ENCODE peak calls at places on chromosomes 12 and 14, in nine cellular contexts. G, E, C, B, L, V, W, M and Y are unnamed samples.

GRCh38 chr12:125105600-125105999 is 40.4 kb downstream of the AACS start:
- DNase-seq in G (no peak), E (no peak), C (no peak), B (no peak), L (no peak), V (no peak), W (no peak), M (no peak), Y (no peak)

GRCh38 chr14:26960049-26960688 is 362.3 kb upstream of the NOVA1 start:
- DNase-seq in G (no peak), E (no peak), C (no peak), B (no peak), L (no peak), V (no peak), W (no peak), M (no peak), Y (no peak)

GRCh38 chr12:120882055-120882555 is 22.1 kb downstream of the SPPL3 start:
- DNase-seq in G (no peak), E (no peak), C (no peak), B (no peak), L (no peak), V (no peak), W (no peak), M (no peak), Y (no peak)

GRCh38 chr12:68977909-68978610 is 45.1 kb upstream of the CPM start:
- DNase-seq in G (no peak), E (no peak), C (no peak), B (no peak), L (no peak), V (no peak), W (no peak), M (no peak), Y (no peak)

GRCh38 chr12:80129895-80130535 is 30.7 kb downstream of the OTOGL start:
- DNase-seq in G (no peak), E (no peak), C (no peak), B (no peak), L (no peak), V (no peak), W (no peak), M (no peak), Y (no peak)

GRCh38 chr12:9883175-9883574 is 1.9 kb downstream of the KLRF2 start:
- DNase-seq in G (no peak), E (no peak), C (peak), B (no peak), L (no peak), V (no peak), W (no peak), M (no peak), Y (no peak)

GRCh38 chr14:80944861-80945617 is 3.5 kb upstream of the CEP128 start:
- DNase-seq in G (no peak), E (no peak), C (no peak), B (no peak), L (no peak), V (no peak), W (no peak), M (no peak), Y (no peak)

GRCh38 chr14:101481557-101481956 is 79.7 kb upstream of the DIO3 start:
- DNase-seq in G (peak), E (no peak), C (no peak), B (peak), L (no peak), V (no peak), W (peak), M (no peak), Y (no peak)

GRCh38 chr12:72511906-72512305 is 239.7 kb downstream of the TRHDE start:
- DNase-seq in G (no peak), E (no peak), C (no peak), B (no peak), L (no peak), V (no peak), W (no peak), M (no peak), Y (no peak)

GRCh38 chr14:51828017-51828797 is 32.2 kb upstream of the GNG2 start:
- DNase-seq in G (peak), E (peak), C (no peak), B (peak), L (peak), V (no peak), W (no peak), M (no peak), Y (peak)

GRCh38 chr14:50001999-50002925 is 109.4 kb downstream of the ARF6 start:
- DNase-seq in G (peak), E (no peak), C (no peak), B (peak), L (peak), V (no peak), W (no peak), M (no peak), Y (no peak)

GRCh38 chr14:101083564-101084435 is 180.3 kb upstream of the RTL1 start:
- DNase-seq in G (peak), E (peak), C (no peak), B (peak), L (no peak), V (peak), W (no peak), M (no peak), Y (no peak)

GRCh38 chr12:106625976-106626375 is 43.2 kb downstream of the RFX4 start:
- DNase-seq in G (no peak), E (no peak), C (no peak), B (no peak), L (no peak), V (no peak), W (no peak), M (no peak), Y (no peak)

GRCh38 chr12:64608901-64609542 is 1.3 kb upstream of the RASSF3 start:
- DNase-seq in G (peak), E (peak), C (peak), B (no peak), L (peak), V (peak), W (peak), M (no peak), Y (no peak)

GRCh38 chr12:115700896-115701465 is 576.5 kb downstream of the MED13L start:
- DNase-seq in G (no peak), E (no peak), C (no peak), B (no peak), L (no peak), V (no peak), W (no peak), M (no peak), Y (no peak)

GRCh38 chr14:89251066-89251465 is 166.0 kb downstream of the FOXN3 start:
- DNase-seq in G (no peak), E (no peak), C (no peak), B (no peak), L (no peak), V (no peak), W (no peak), M (no peak), Y (no peak)

GRCh38 chr12:32939801-32940200 is 43.2 kb upstream of the PKP2 start:
- DNase-seq in G (no peak), E (no peak), C (no peak), B (no peak), L (no peak), V (no peak), W (no peak), M (no peak), Y (no peak)

GRCh38 chr14:100278702-100279101 is 27.5 kb downstream of the SLC25A29 start:
- DNase-seq in G (no peak), E (no peak), C (peak), B (no peak), L (no peak), V (no peak), W (no peak), M (no peak), Y (no peak)

GRCh38 chr12:19850341-19851065 is 411.2 kb downstream of the AEBP2 start:
- DNase-seq in G (no peak), E (no peak), C (no peak), B (no peak), L (no peak), V (no peak), W (peak), M (no peak), Y (no peak)

GRCh38 chr12:29039013-29039412 is 110.1 kb upstream of the FAR2 start:
- DNase-seq in G (no peak), E (no peak), C (no peak), B (no peak), L (no peak), V (no peak), W (peak), M (no peak), Y (no peak)

GRCh38 chr14:69183735-69184134 is 7.6 kb upstream of the EXD2 start:
- DNase-seq in G (no peak), E (no peak), C (no peak), B (no peak), L (no peak), V (no peak), W (no peak), M (no peak), Y (no peak)

GRCh38 chr14:80584638-80585505 is 356.7 kb downstream of the CEP128 start:
- DNase-seq in G (no peak), E (peak), C (no peak), B (no peak), L (no peak), V (no peak), W (no peak), M (no peak), Y (no peak)

GRCh38 chr12:28025821-28026505 is 53.4 kb upstream of the PTHLH start:
- DNase-seq in G (no peak), E (no peak), C (no peak), B (no peak), L (no peak), V (no peak), W (no peak), M (no peak), Y (no peak)

GRCh38 chr12:79183946-79184345 is 319.4 kb downstream of the SYT1 start:
- DNase-seq in G (no peak), E (no peak), C (no peak), B (no peak), L (no peak), V (no peak), W (no peak), M (no peak), Y (no peak)

GRCh38 chr14:23763394-23763793 is 127.2 kb downstream of the DHRS2 start:
- DNase-seq in G (no peak), E (no peak), C (no peak), B (no peak), L (no peak), V (no peak), W (no peak), M (no peak), Y (no peak)

GRCh38 chr14:93880025-93880820 is 46.9 kb upstream of the FAM181A start:
- DNase-seq in G (no peak), E (no peak), C (no peak), B (no peak), L (no peak), V (no peak), W (peak), M (no peak), Y (no peak)

GRCh38 chr14:31261859-31262739 is 54.5 kb upstream of the HECTD1 start:
- DNase-seq in G (no peak), E (no peak), C (no peak), B (peak), L (no peak), V (no peak), W (peak), M (peak), Y (peak)

GRCh38 chr14:72741836-72742681 is 151.8 kb downstream of the DPF3 start:
- DNase-seq in G (no peak), E (no peak), C (no peak), B (peak), L (no peak), V (peak), W (no peak), M (no peak), Y (no peak)

GRCh38 chr12:86838709-86839108 is 582.5 kb upstream of the MGAT4C start:
- DNase-seq in G (no peak), E (no peak), C (no peak), B (no peak), L (no peak), V (peak), W (no peak), M (no peak), Y (no peak)

GRCh38 chr12:120080043-120080400 is 36.5 kb downstream of the RAB35 start:
- DNase-seq in G (no peak), E (no peak), C (no peak), B (no peak), L (no peak), V (no peak), W (no peak), M (no peak), Y (peak)

GRCh38 chr14:54672688-54673087 is 105.8 kb downstream of the SAMD4A start:
- DNase-seq in G (no peak), E (no peak), C (no peak), B (no peak), L (no peak), V (no peak), W (no peak), M (no peak), Y (no peak)

GRCh38 chr12:106847861-106848260 is 73.4 kb downstream of the RIC8B start:
- DNase-seq in G (no peak), E (no peak), C (no peak), B (no peak), L (no peak), V (no peak), W (no peak), M (no peak), Y (no peak)

GRCh38 chr14:103561381-103562134 is 899 bp downstream of the BAG5 start:
- DNase-seq in G (no peak), E (no peak), C (no peak), B (no peak), L (peak), V (no peak), W (peak), M (no peak), Y (no peak)

GRCh38 chr12:89828575-89828974 is 119.9 kb upstream of the ATP2B1 start:
- DNase-seq in G (no peak), E (no peak), C (no peak), B (no peak), L (no peak), V (no peak), W (no peak), M (no peak), Y (no peak)

GRCh38 chr14:83827383-83827782 is 1702.6 kb upstream of the FLRT2 start:
- DNase-seq in G (no peak), E (no peak), C (no peak), B (no peak), L (no peak), V (no peak), W (no peak), M (no peak), Y (no peak)

GRCh38 chr12:117118838-117119591 is 19.8 kb upstream of the TESC start:
- DNase-seq in G (no peak), E (no peak), C (no peak), B (no peak), L (no peak), V (no peak), W (no peak), M (no peak), Y (no peak)

GRCh38 chr12:88501976-88502938 is 78.0 kb downstream of the KITLG start:
- DNase-seq in G (no peak), E (no peak), C (peak), B (no peak), L (no peak), V (no peak), W (no peak), M (no peak), Y (no peak)

GRCh38 chr12:50221228-50222008 is 54.2 kb upstream of the CERS5 start:
- DNase-seq in G (no peak), E (no peak), C (peak), B (no peak), L (no peak), V (no peak), W (peak), M (peak), Y (no peak)

GRCh38 chr12:1593232-1594044 is 943 bp downstream of the FBXL14 start:
- DNase-seq in G (peak), E (no peak), C (peak), B (peak), L (peak), V (peak), W (peak), M (no peak), Y (peak)
- TF ChIP-seq POLR2A in G (peak), E (no peak), C (no peak), B (no peak), L (no peak), V (no peak), W (no peak), M (no peak), Y (no peak)

DNA sequence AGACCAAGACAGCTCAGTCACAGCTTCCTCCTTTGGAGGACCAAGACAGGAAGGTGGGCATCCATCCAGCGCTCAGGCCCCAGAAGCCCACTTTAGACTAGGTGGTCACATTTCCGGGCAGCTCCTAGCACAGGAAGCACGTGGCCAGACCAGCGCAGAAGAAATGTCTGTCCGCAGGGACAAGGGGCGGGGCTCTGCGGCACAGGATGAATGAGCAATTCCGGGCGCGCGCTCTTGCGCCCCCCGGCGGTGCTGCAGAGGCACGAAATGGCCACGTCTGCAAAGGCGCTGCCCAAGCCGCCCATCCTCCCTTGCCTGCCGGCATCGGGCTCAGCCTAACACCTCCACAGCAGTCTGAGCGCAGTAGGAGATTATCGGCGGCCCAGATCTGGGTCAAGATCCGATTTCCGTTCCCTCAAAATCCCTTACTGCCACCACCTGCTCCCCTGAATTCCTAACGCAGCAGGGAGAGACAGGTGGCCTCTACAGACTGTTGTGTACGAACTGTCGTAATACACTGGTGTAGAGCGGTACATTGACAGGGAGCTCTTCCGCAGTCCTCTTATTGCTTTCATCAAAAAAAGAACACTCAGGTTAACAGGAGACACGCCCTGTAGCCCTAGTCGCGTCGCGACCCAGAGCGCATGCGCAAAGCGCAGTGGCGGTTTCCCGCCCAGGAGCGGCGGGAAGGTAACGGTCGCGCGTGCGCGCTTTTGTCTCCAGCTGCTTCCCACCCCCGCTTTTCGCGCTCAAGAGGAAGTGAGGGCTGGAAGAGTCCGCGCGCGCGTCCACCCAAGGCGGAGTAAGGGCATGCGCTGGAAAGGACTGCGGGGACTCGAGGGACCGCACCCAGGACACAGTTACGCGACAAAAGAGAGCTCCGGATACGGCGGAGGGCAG is 794 bp downstream of the TUBA1B start:
- DNase-seq in G (peak), E (peak), C (peak), B (peak), L (peak), V (peak), W (peak), M (peak), Y (peak)
- TF ChIP-seq POLR2A in G (peak), E (no peak), C (peak), B (no peak), L (no peak), V (peak), W (peak), M (no peak), Y (no peak)

DNA sequence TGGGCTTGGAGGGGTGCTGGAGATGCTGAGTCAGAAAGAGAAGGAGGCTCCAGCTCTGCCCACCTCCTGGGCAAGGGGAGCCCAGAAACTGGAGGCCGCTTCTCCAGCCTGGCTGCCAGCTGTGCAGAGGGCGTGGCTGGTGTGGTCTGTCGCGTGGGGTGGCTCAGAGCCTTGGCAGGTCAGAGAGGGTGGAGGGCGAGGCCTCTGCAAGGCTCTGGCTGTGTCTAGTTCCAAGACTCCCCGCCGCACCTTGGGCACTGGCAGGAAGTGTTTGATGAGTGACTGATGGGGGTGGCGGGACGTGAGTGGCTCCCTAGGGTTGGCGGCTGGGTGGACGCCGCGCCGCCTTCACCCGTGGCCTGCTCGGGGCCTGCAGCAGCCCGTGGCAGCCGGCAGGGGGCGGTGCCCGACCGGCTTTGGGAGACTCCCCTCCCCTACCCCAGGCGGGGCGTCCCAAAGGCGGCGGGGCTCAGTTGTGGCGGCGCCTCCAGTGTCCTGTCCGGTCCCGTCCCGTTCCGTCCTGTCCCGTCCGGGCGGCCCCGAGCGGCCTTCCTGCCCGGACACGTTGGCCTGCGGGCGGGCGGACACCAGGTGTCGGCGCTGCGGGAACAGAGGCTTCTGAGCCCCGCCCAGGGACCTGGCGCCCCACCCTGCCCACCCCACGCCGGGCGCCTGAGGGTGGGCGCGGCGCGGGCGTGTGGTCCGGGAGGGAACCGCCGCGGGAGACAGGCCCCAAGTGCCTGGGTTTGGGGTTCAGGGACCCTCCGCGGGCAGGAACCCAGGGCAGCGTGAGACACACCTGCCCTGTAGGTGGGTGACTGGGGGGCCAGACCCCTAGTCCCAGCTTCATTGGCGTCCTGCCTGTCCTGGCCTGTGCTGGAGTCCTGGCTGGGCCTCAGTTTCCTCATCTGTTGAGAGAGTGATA is 39.7 kb downstream of the KRT80 start:
- DNase-seq in G (peak), E (no peak), C (peak), B (peak), L (peak), V (peak), W (peak), M (peak), Y (peak)
- TF ChIP-seq POLR2A in G (peak), E (no peak), C (no peak), B (no peak), L (no peak), V (no peak), W (no peak), M (no peak), Y (no peak)

GRCh38 chr12:58918475-58918874 is 1.8 kb downstream of the LRIG3 start:
- DNase-seq in G (no peak), E (no peak), C (no peak), B (no peak), L (no peak), V (no peak), W (no peak), M (no peak), Y (no peak)

GRCh38 chr12:58919271-58920101 is 818 bp downstream of the LRIG3 start:
- DNase-seq in G (peak), E (no peak), C (peak), B (no peak), L (no peak), V (peak), W (peak), M (peak), Y (peak)

GRCh38 chr12:58920956-58921861 is 905 bp upstream of the LRIG3 start:
- DNase-seq in G (peak), E (no peak), C (no peak), B (no peak), L (no peak), V (no peak), W (peak), M (no peak), Y (no peak)

GRCh38 chr12:58917699-58918334 is 2.5 kb downstream of the LRIG3 start:
- DNase-seq in G (no peak), E (no peak), C (no peak), B (no peak), L (no peak), V (no peak), W (no peak), M (no peak), Y (no peak)

GRCh38 chr12:58920102-58920955 is at the start of gene LRIG3:
- DNase-seq in G (peak), E (peak), C (peak), B (peak), L (peak), V (peak), W (peak), M (peak), Y (peak)
- TF ChIP-seq POLR2A in G (peak), E (no peak), C (peak), B (no peak), L (peak), V (no peak), W (peak), M (peak), Y (peak)